ENCODE peak calls at places on chromosomes 1 and 21, in nine cellular contexts. P is fibroblast of lung; D is activated T-cell treated with anti-CD3 and anti-CD28 coated beads for 48 hours; U is tibial artery; Q is sciatic nerve; L is suprapubic skin; S is uterus; Z is stimulated activated CD4-positive, alpha-beta T cell treated with anti-CD3 and anti-CD28 coated beads, Interleukin-4, amount 100 ng/mL, for 48 hours; V is tibial nerve. Y is an unnamed sample.

GRCh38 chr1:55773189-55773940 is 558.2 kb upstream of the USP24 start:
- DNase-seq in P (peak; percentile 75), D (no peak), U (no peak), Q (no peak), L (no peak), S (no peak), Z (no peak), V (no peak), Y (no peak)

GRCh38 chr1:201020647-201021332 is 2.7 kb downstream of the KIF21B start:
- DNase-seq in P (no peak), D (peak; percentile 36), U (no peak), Q (no peak), L (no peak), S (no peak), Z (no peak), V (no peak), Y (peak; percentile 37)

GRCh38 chr1:115199416-115200132 is 110.3 kb upstream of the TSPAN2 start:
- DNase-seq in P (no peak), D (no peak), U (no peak), Q (no peak), L (no peak), S (no peak), Z (no peak), V (no peak), Y (no peak)

GRCh38 chr1:65605621-65606020 is 185.2 kb downstream of the LEPR start:
- DNase-seq in P (peak; percentile 39), D (no peak), U (no peak), Q (no peak), L (no peak), S (no peak), Z (no peak), V (no peak), Y (no peak)

GRCh38 chr1:172322219-172323061 is 98.0 kb upstream of the C1orf105 start:
- DNase-seq in P (peak; percentile 88), D (no peak), U (peak; percentile 44), Q (no peak), L (peak; percentile 64), S (peak; percentile 67), Z (no peak), V (no peak), Y (peak; percentile 85)

GRCh38 chr1:227390525-227390924 is 72.2 kb upstream of the CDC42BPA start:
- DNase-seq in P (no peak), D (no peak), U (no peak), Q (no peak), L (no peak), S (no peak), Z (no peak), V (no peak), Y (no peak)

GRCh38 chr1:31374511-31375196 is 1.8 kb upstream of the FABP3 start:
- DNase-seq in P (peak; percentile 83), D (no peak), U (peak; percentile 40), Q (no peak), L (no peak), S (peak; percentile 76), Z (no peak), V (no peak), Y (peak; percentile 64)

GRCh38 chr1:30908446-30908885 is at the start of gene SDC3:
- DNase-seq in P (no peak), D (no peak), U (peak; percentile 10), Q (no peak), L (peak; percentile 33), S (no peak), Z (no peak), V (no peak), Y (no peak)

GRCh38 chr1:200917291-200917817 is 22.7 kb downstream of the INAVA start:
- DNase-seq in P (no peak), D (no peak), U (no peak), Q (no peak), L (peak; percentile 70), S (no peak), Z (no peak), V (no peak), Y (no peak)

GRCh38 chr1:54407957-54408700 is 1.9 kb upstream of the SSBP3 start:
- DNase-seq in P (peak; percentile 80), D (no peak), U (peak; percentile 52), Q (no peak), L (no peak), S (peak; percentile 73), Z (no peak), V (no peak), Y (peak; percentile 44)

GRCh38 chr1:20496241-20496661 is 10.2 kb upstream of the CAMK2N1 start:
- DNase-seq in P (no peak), D (no peak), U (no peak), Q (no peak), L (no peak), S (no peak), Z (no peak), V (no peak), Y (no peak)

GRCh38 chr1:85289848-85290335 is 13.5 kb upstream of the BCL10 start:
- DNase-seq in P (no peak), D (no peak), U (no peak), Q (no peak), L (no peak), S (no peak), Z (no peak), V (no peak), Y (no peak)

GRCh38 chr1:53653200-53653575 is 85.8 kb downstream of the GLIS1 start:
- DNase-seq in P (no peak), D (no peak), U (no peak), Q (peak; percentile 26), L (peak; percentile 38), S (no peak), Z (no peak), V (no peak), Y (no peak)

GRCh38 chr21:44350773-44351481 is 2.5 kb upstream of the TRPM2 start:
- DNase-seq in P (no peak), D (no peak), U (no peak), Q (peak; percentile 54), L (peak; percentile 57), S (no peak), Z (no peak), V (no peak), Y (no peak)

GRCh38 chr1:150466964-150467363 is 20.3 kb upstream of the TARS2 start:
- DNase-seq in P (no peak), D (no peak), U (no peak), Q (no peak), L (no peak), S (no peak), Z (no peak), V (no peak), Y (no peak)

GRCh38 chr1:71294178-71294577 is 213.3 kb upstream of the ZRANB2 start:
- DNase-seq in P (peak; percentile 35), D (no peak), U (no peak), Q (no peak), L (no peak), S (no peak), Z (no peak), V (no peak), Y (no peak)

GRCh38 chr1:92459871-92460320 is 26.8 kb downstream of the GFI1 start:
- DNase-seq in P (no peak), D (no peak), U (no peak), Q (no peak), L (no peak), S (no peak), Z (no peak), V (no peak), Y (no peak)

GRCh38 chr1:206100226-206100780 is 16.9 kb downstream of the AVPR1B start:
- DNase-seq in P (no peak), D (no peak), U (no peak), Q (no peak), L (no peak), S (no peak), Z (no peak), V (no peak), Y (no peak)

GRCh38 chr21:41167348-41168342 is at the start of gene BACE2:
- DNase-seq in P (peak; percentile 75), D (peak; percentile 51), U (peak; percentile 81), Q (peak; percentile 90), L (peak; percentile 89), S (peak; percentile 83), Z (peak; percentile 19), V (peak; percentile 66), Y (no peak)

GRCh38 chr21:36807421-36808004 is 108.6 kb downstream of the SIM2 start:
- DNase-seq in P (no peak), D (no peak), U (no peak), Q (no peak), L (no peak), S (no peak), Z (no peak), V (no peak), Y (no peak)

GRCh38 chr1:170581041-170581440 is 49.1 kb downstream of the GORAB start:
- DNase-seq in P (no peak), D (no peak), U (peak; percentile 47), Q (no peak), L (no peak), S (no peak), Z (no peak), V (no peak), Y (no peak)

GRCh38 chr21:46295996-46296752 is 10.0 kb downstream of the YBEY start:
- DNase-seq in P (peak; percentile 76), D (peak; percentile 54), U (peak; percentile 86), Q (peak; percentile 93), L (peak; percentile 91), S (peak; percentile 80), Z (peak; percentile 40), V (peak; percentile 85), Y (no peak)

GRCh38 chr1:234879157-234880080 is 249.2 kb downstream of the TOMM20 start:
- DNase-seq in P (no peak), D (no peak), U (no peak), Q (no peak), L (no peak), S (no peak), Z (no peak), V (no peak), Y (no peak)

GRCh38 chr1:118204648-118205047 is 19.6 kb upstream of the SPAG17 start:
- DNase-seq in P (no peak), D (no peak), U (no peak), Q (no peak), L (no peak), S (no peak), Z (no peak), V (no peak), Y (no peak)

GRCh38 chr1:94095112-94095637 is 25.8 kb downstream of the ABCA4 start:
- DNase-seq in P (peak; percentile 96), D (no peak), U (peak; percentile 80), Q (peak; percentile 94), L (peak; percentile 80), S (peak; percentile 83), Z (no peak), V (peak; percentile 88), Y (peak; percentile 53)

GRCh38 chr1:215887618-215888017 is 320.5 kb downstream of the KCTD3 start:
- DNase-seq in P (no peak), D (no peak), U (no peak), Q (no peak), L (no peak), S (no peak), Z (no peak), V (no peak), Y (peak; percentile 19)

GRCh38 chr1:180632326-180633088 is 685 bp downstream of the XPR1 start:
- DNase-seq in P (no peak), D (peak; percentile 58), U (no peak), Q (peak; percentile 78), L (no peak), S (no peak), Z (peak; percentile 58), V (peak; percentile 16), Y (peak; percentile 58)

GRCh38 chr1:32872189-32872898 is 1.6 kb upstream of the FNDC5 start:
- DNase-seq in P (peak; percentile 42), D (peak; percentile 47), U (peak; percentile 73), Q (peak; percentile 83), L (peak; percentile 83), S (peak; percentile 74), Z (peak; percentile 72), V (peak; percentile 49), Y (peak; percentile 85)

GRCh38 chr1:185533596-185533995 is 200.6 kb upstream of the HMCN1 start:
- DNase-seq in P (no peak), D (no peak), U (no peak), Q (no peak), L (no peak), S (no peak), Z (no peak), V (no peak), Y (no peak)

GRCh38 chr1:11929849-11930248 is 3.6 kb upstream of the KIAA2013 start:
- DNase-seq in P (peak; percentile 77), D (no peak), U (peak; percentile 85), Q (peak; percentile 84), L (peak; percentile 77), S (peak; percentile 86), Z (no peak), V (peak; percentile 43), Y (peak; percentile 72)

GRCh38 chr1:188402986-188403385 is 1574.2 kb downstream of the PLA2G4A start:
- DNase-seq in P (no peak), D (no peak), U (no peak), Q (no peak), L (no peak), S (no peak), Z (no peak), V (no peak), Y (no peak)

Y was measured in cerebellar cortex.